ENCODE peak calls at places on chromosomes 5 and 9, in six cellular contexts. U, S, J, K, P and V are unnamed samples. For H3K27me3 and H3K4me1, the result is how much of the 10 kb centered on the place peaks cover.

GRCh38 chr5:14900661-14901461 is 29.3 kb upstream of the ANKH start:
- DNase-seq in U (no peak), S (no peak), J (peak), K (peak), P (no peak), V (no peak)

GRCh38 chr5:56410696-56411095 is 177.6 kb upstream of the ANKRD55 start:
- DNase-seq in U (no peak), S (no peak), J (no peak), K (no peak), P (no peak), V (peak)

GRCh38 chr5:94469889-94470288 is 148.5 kb downstream of the KIAA0825 start:
- DNase-seq in U (no peak), S (no peak), J (no peak), K (no peak), P (no peak), V (no peak)

GRCh38 chr9:136083558-136084190 is 11.4 kb downstream of the NACC2 start:
- DNase-seq in U (peak), S (no peak), J (peak), K (peak), P (no peak), V (no peak)

GRCh38 chr9:35962126-35962906 is 4.4 kb upstream of the OR2S2 start:
- DNase-seq in U (peak), S (no peak), J (no peak), K (peak), P (no peak), V (no peak)

GRCh38 chr5:122673343-122673742 is 101.5 kb upstream of the SNX2 start:
- DNase-seq in U (no peak), S (peak), J (no peak), K (peak), P (no peak), V (no peak)

GRCh38 chr9:130914417-130915095 is 17.9 kb upstream of the QRFP start:
- DNase-seq in U (no peak), S (no peak), J (no peak), K (no peak), P (no peak), V (no peak)

GRCh38 chr9:37417252-37417803 is 5.2 kb upstream of the GRHPR start:
- DNase-seq in U (no peak), S (no peak), J (no peak), K (no peak), P (no peak), V (no peak)

GRCh38 chr9:16262467-16263261 is 607.8 kb downstream of the BNC2 start:
- DNase-seq in U (no peak), S (no peak), J (no peak), K (no peak), P (no peak), V (no peak)

GRCh38 chr5:98258939-98259338 is 514.5 kb upstream of the RGMB start:
- DNase-seq in U (no peak), S (no peak), J (peak), K (no peak), P (no peak), V (no peak)

GRCh38 chr9:124315856-124316255 is 58.1 kb downstream of the NEK6 start:
- DNase-seq in U (no peak), S (no peak), J (no peak), K (no peak), P (no peak), V (no peak)

GRCh38 chr5:179337227-179338122 is 7.8 kb downstream of the ADAMTS2 start:
- DNase-seq in U (no peak), S (no peak), J (peak), K (no peak), P (no peak), V (no peak)

GRCh38 chr5:61274561-61274960 is 57.5 kb upstream of the ZSWIM6 start:
- DNase-seq in U (no peak), S (no peak), J (no peak), K (no peak), P (no peak), V (no peak)

GRCh38 chr9:106896695-106897094 is 33.7 kb downstream of the ZNF462 start:
- DNase-seq in U (no peak), S (no peak), J (no peak), K (no peak), P (no peak), V (no peak)

GRCh38 chr5:91132552-91132951 is 250.6 kb downstream of the ARRDC3 start:
- DNase-seq in U (no peak), S (no peak), J (no peak), K (no peak), P (no peak), V (no peak)

GRCh38 chr9:114588671-114589526 is 1.3 kb downstream of the ATP6V1G1 start:
- DNase-seq in U (peak), S (no peak), J (no peak), K (no peak), P (no peak), V (no peak)

GRCh38 chr5:169003721-169004481 is 297.0 kb downstream of the SLIT3 start:
- DNase-seq in U (peak), S (peak), J (no peak), K (no peak), P (peak), V (no peak)

GRCh38 chr9:83505282-83505681 is 32.9 kb downstream of the FRMD3 start:
- DNase-seq in U (peak), S (no peak), J (no peak), K (no peak), P (no peak), V (no peak)

GRCh38 chr5:136776022-136776927 is 410.9 kb upstream of the TRPC7 start:
- DNase-seq in U (no peak), S (no peak), J (no peak), K (no peak), P (no peak), V (peak)

GRCh38 chr5:8906303-8906967 is 639.4 kb downstream of the SEMA5A start:
- DNase-seq in U (no peak), S (no peak), J (no peak), K (no peak), P (no peak), V (peak)

GRCh38 chr5:74798977-74799911 is 32.2 kb downstream of the NSA2 start:
- DNase-seq in U (no peak), S (no peak), J (no peak), K (no peak), P (no peak), V (no peak)

GRCh38 chr5:141677415-141677814 is 4.6 kb downstream of the ARAP3 start:
- DNase-seq in U (peak), S (no peak), J (no peak), K (no peak), P (no peak), V (no peak)

GRCh38 chr9:89666950-89667349 is 62.1 kb downstream of the GADD45G start:
- DNase-seq in U (no peak), S (no peak), J (no peak), K (no peak), P (no peak), V (no peak)

GRCh38 chr5:111854196-111854595 is 97.2 kb upstream of the NREP start:
- DNase-seq in U (peak), S (no peak), J (no peak), K (no peak), P (no peak), V (no peak)

GRCh38 chr5:78367318-78367991 is 7.0 kb downstream of the SCAMP1 start:
- DNase-seq in U (no peak), S (no peak), J (no peak), K (no peak), P (no peak), V (no peak)

GRCh38 chr9:73199886-73200285 is 48.2 kb downstream of the ANXA1 start:
- DNase-seq in U (peak), S (no peak), J (no peak), K (no peak), P (no peak), V (no peak)

GRCh38 chr9:73199448-73199847 is 47.8 kb downstream of the ANXA1 start:
- DNase-seq in U (no peak), S (no peak), J (no peak), K (no peak), P (no peak), V (no peak)

GRCh38 chr9:73204910-73205309 is 53.2 kb downstream of the ANXA1 start:
- DNase-seq in U (no peak), S (no peak), J (no peak), K (no peak), P (no peak), V (no peak)

GRCh38 chr9:73200694-73201432 is 49.2 kb downstream of the ANXA1 start:
- DNase-seq in U (peak), S (no peak), J (no peak), K (no peak), P (no peak), V (no peak)

GRCh38 chr9:73202992-73203391 is 51.3 kb downstream of the ANXA1 start:
- DNase-seq in U (no peak), S (no peak), J (no peak), K (no peak), P (no peak), V (no peak)
- H3K27me3 ChIP-seq in U (under half), S (under half), J (under half), K (under half), P (under half), V (under half)

DNA sequence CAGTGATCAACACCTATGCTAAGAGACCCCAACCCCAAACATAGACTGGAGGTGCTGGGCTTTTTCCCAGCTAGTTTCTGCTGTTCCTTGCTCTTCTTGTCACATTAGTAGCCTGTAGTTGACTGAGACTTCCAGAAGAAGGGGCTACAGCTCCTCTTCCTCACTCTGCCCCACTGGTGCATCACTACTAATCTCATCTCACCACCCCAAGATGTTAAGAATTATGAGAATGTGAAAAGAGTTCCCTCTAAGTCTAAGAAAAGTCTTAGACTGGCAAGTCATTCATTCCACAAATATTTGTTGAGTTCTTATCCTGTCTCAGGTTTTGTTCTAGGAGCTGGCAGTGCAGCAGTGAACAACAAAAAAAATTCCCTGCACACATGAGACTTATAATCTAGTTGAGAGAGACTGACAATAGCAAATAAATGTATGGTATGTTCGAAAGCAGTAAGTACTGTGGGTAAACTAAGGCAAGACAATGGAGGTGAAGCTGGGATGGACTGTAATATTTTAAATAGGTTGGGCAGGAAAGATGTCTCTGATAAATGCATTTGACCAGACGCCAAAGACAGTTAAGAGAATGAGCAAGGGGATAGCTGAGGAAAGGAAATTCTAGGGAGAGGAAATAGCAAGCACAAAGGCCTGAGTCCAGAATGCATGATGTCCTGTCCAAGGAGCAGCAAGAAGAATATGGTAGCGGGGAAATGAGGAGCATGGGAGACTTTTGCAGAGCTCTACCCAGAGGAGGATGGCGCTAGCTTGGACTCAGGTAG is 92.3 kb downstream of the PTCD2 start:
- DNase-seq in U (no peak), S (no peak), J (no peak), K (no peak), P (no peak), V (no peak)
- TF ChIP-seq CTCF in U (peak), S (no peak), J (no peak), K (no peak), P (no peak), V (peak)

GRCh38 chr5:88842784-88843183 is 40.2 kb downstream of the MEF2C start:
- DNase-seq in U (no peak), S (no peak), J (no peak), K (no peak), P (no peak), V (no peak)

GRCh38 chr5:88838500-88838899 is 44.5 kb downstream of the MEF2C start:
- DNase-seq in U (no peak), S (no peak), J (no peak), K (no peak), P (no peak), V (no peak)

GRCh38 chr5:88840497-88840896 is 42.5 kb downstream of the MEF2C start:
- DNase-seq in U (no peak), S (no peak), J (no peak), K (no peak), P (no peak), V (no peak)

GRCh38 chr5:88839238-88839637 is 43.7 kb downstream of the MEF2C start:
- DNase-seq in U (no peak), S (no peak), J (no peak), K (no peak), P (no peak), V (no peak)

GRCh38 chr5:88841212-88841611 is 41.8 kb downstream of the MEF2C start:
- DNase-seq in U (no peak), S (peak), J (no peak), K (no peak), P (no peak), V (no peak)
- H3K4me1 ChIP-seq in U (under half), S (under half), J (under half), K (half or more), P (under half), V (under half)

GRCh38 chr5:63854076-63854475 is 108.2 kb downstream of the HTR1A start:
- DNase-seq in U (peak), S (no peak), J (no peak), K (no peak), P (no peak), V (peak)
- H3K27me3 ChIP-seq in U (under half), S (under half), J (under half), K (under half), P (under half), V (under half)

GRCh38 chr5:154191467-154192261 is 1.1 kb downstream of the GALNT10 start:
- DNase-seq in U (no peak), S (peak), J (no peak), K (no peak), P (no peak), V (no peak)
- TF ChIP-seq CTCF in U (no peak), S (no peak), J (no peak), K (no peak), P (no peak), V (no peak)

GRCh38 chr9:76465442-76466298 is 6.7 kb downstream of the GCNT1 start:
- DNase-seq in U (no peak), S (no peak), J (no peak), K (no peak), P (no peak), V (no peak)
- H3K4me1 ChIP-seq in U (under half), S (under half), J (under half), K (under half), P (under half), V (under half)

GRCh38 chr5:3182477-3182876 is 413.2 kb upstream of the IRX1 start:
- DNase-seq in U (no peak), S (no peak), J (no peak), K (no peak), P (no peak), V (no peak)
- H3K27me3 ChIP-seq in U (under half), S (under half), J (under half), K (half or more), P (under half), V (under half)